ENCODE peak calls at places on chromosome 21, in six cellular contexts. A is HL-60, C is sigmoid colon, S is esophagus muscularis mucosa, F is HepG2, G is stomach. K is an unnamed sample.

GRCh38 chr21:42518626-42519025 is 5.0 kb downstream of the SLC37A1 start:
- DNase-seq in A (no peak), C (peak), S (no peak), F (no peak), G (no peak), K (no peak)

GRCh38 chr21:26776320-26777021 is 68.7 kb downstream of the ADAMTS1 start:
- DNase-seq in A (no peak), C (no peak), S (no peak), F (no peak), G (no peak), K (no peak)

GRCh38 chr21:27086630-27087029 is 119.7 kb upstream of the ADAMTS5 start:
- DNase-seq in A (no peak), C (no peak), S (no peak), F (no peak), G (no peak), K (no peak)

GRCh38 chr21:36847189-36847588 is 119.3 kb downstream of the HLCS start:
- DNase-seq in A (no peak), C (no peak), S (no peak), F (peak), G (no peak), K (no peak)

GRCh38 chr21:42027804-42028753 is 17.9 kb upstream of the ZBTB21 start:
- DNase-seq in A (no peak), C (peak), S (no peak), F (no peak), G (no peak), K (no peak)

GRCh38 chr21:27759091-27759659 is 792.3 kb upstream of the ADAMTS5 start:
- DNase-seq in A (peak), C (no peak), S (no peak), F (no peak), G (no peak), K (peak)

GRCh38 chr21:36209626-36210171 is 53.1 kb downstream of the DOP1B start:
- DNase-seq in A (peak), C (no peak), S (no peak), F (peak), G (peak), K (peak)

GRCh38 chr21:14690886-14691285 is 144.8 kb upstream of the SAMSN1 start:
- DNase-seq in A (peak), C (no peak), S (no peak), F (no peak), G (no peak), K (no peak)

GRCh38 chr21:15275615-15276228 is 210.9 kb upstream of the NRIP1 start:
- DNase-seq in A (no peak), C (no peak), S (no peak), F (no peak), G (no peak), K (no peak)

GRCh38 chr21:21436012-21436545 is 437.9 kb downstream of the NCAM2 start:
- DNase-seq in A (no peak), C (no peak), S (no peak), F (no peak), G (no peak), K (no peak)

GRCh38 chr21:42320791-42321190 is 5.6 kb upstream of the TFF3 start:
- DNase-seq in A (no peak), C (peak), S (no peak), F (no peak), G (no peak), K (no peak)

GRCh38 chr21:42644223-42645208 is 8.9 kb upstream of the PDE9A start:
- DNase-seq in A (no peak), C (no peak), S (no peak), F (no peak), G (no peak), K (no peak)

GRCh38 chr21:16198546-16198945 is 468.8 kb downstream of the USP25 start:
- DNase-seq in A (no peak), C (no peak), S (no peak), F (no peak), G (no peak), K (no peak)

GRCh38 chr21:42252778-42253340 is 33.9 kb downstream of the ABCG1 start:
- DNase-seq in A (no peak), C (no peak), S (no peak), F (no peak), G (no peak), K (peak)

GRCh38 chr21:42547001-42547905 is 33.6 kb downstream of the SLC37A1 start:
- DNase-seq in A (no peak), C (peak), S (no peak), F (no peak), G (no peak), K (no peak)

GRCh38 chr21:29322570-29322957 is 23.8 kb downstream of the BACH1 start:
- DNase-seq in A (no peak), C (no peak), S (no peak), F (no peak), G (no peak), K (no peak)

GRCh38 chr21:25660233-25660632 is 21.2 kb downstream of the JAM2 start:
- DNase-seq in A (no peak), C (no peak), S (no peak), F (no peak), G (no peak), K (no peak)

GRCh38 chr21:25283720-25284119 is 323.6 kb downstream of the MRPL39 start:
- DNase-seq in A (no peak), C (no peak), S (no peak), F (peak), G (no peak), K (no peak)

GRCh38 chr21:42288962-42289361 is 26.2 kb downstream of the TFF3 start:
- DNase-seq in A (no peak), C (no peak), S (no peak), F (no peak), G (no peak), K (no peak)

GRCh38 chr21:34864370-34865209 is 184.5 kb downstream of the RUNX1 start:
- DNase-seq in A (no peak), C (no peak), S (no peak), F (no peak), G (no peak), K (no peak)

GRCh38 chr21:39451332-39452206 is at the start of gene SH3BGR:
- DNase-seq in A (no peak), C (peak), S (no peak), F (no peak), G (no peak), K (no peak)

GRCh38 chr21:21682172-21682571 is 684.0 kb downstream of the NCAM2 start:
- DNase-seq in A (no peak), C (no peak), S (no peak), F (no peak), G (no peak), K (no peak)

GRCh38 chr21:31537872-31538576 is 121.5 kb upstream of the SOD1 start:
- DNase-seq in A (no peak), C (no peak), S (no peak), F (no peak), G (no peak), K (no peak)
- TF ChIP-seq CTCF in A (no peak), C (no peak), S (no peak), F (no peak), G (no peak), K (no peak)

DNA sequence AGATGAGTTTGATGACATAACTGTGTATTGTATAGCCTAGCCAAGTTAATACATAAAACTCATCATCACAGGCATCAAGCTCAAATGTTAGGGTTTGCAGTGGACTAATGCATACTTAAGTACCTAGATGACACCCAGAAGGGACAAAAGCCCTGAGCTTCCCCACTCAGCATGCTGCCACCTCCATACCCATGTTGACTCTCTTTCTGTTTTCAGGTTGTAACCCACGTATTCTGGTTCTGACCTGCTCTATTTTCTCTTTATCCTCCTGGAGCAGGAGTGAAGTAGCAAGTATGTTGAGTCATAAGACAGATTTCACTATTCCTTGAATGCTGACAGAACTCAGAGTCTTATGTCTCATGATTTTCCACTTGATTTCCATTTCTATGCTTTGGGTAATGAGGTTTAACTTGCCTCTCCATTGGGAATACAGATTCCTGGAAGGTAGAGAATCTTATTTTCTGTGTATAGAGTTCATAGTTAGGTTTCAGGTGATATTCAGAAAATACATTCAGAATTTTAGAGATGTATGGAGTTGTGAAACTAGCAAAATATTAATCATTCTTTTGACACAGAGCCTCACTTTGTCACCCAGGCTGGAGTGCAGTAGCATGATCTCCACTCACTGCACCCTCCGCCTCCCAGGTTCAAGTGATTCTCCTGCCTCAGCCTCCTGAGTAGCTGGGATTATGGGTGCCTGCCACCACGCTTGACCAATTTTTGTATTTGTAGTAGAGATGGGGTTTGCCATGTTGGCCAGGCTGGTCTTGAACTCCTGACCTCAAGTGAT is 122.5 kb upstream of the KCNJ15 start:
- DNase-seq in A (no peak), C (no peak), S (no peak), F (no peak), G (no peak), K (no peak)
- TF ChIP-seq POLR2AphosphoS5 in A (no peak), C (no peak), S (no peak), F (no peak), G (no peak), K (no peak)

DNA sequence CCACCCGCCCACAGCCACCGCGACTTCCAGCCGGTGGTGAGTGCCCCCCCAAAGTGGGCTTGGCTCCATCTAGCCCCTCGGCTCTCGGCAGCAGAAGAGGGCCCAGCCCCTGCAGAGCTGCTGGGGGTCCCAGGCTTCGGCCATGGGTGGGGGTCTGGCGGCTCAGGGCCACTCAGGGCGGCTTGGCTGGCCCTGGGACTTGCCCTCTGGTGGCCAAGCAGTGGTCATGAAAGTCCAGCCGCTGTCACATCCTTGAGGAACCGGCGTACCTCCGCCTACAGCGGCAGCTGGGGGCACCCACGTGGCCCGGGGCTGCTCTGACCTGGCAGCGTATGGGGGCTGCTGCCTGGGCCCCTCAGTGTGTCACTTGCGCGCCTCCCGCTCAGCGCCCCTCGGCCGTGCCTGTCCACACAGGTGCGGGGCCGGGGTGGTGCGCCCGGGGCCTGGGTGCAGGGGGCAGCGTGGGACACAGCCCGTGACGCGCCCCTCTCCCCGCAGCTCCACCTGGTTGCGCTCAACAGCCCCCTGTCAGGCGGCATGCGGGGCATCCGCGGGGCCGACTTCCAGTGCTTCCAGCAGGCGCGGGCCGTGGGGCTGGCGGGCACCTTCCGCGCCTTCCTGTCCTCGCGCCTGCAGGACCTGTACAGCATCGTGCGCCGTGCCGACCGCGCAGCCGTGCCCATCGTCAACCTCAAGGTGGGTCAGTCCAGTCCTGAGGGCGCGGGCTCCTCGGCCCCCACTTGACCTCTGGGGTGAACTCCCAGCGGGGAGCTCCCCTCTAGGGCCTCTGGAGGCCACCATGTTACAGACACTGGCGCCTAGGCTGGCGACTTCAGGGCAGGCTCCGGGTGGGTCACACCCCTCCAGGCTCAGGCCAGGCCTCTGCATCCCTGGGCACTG is 32.4 kb downstream of the SLC19A1 start:
- DNase-seq in A (no peak), C (peak), S (no peak), F (no peak), G (no peak), K (no peak)
- TF ChIP-seq CTCF in A (no peak), C (no peak), S (no peak), F (peak), G (no peak), K (no peak)

DNA sequence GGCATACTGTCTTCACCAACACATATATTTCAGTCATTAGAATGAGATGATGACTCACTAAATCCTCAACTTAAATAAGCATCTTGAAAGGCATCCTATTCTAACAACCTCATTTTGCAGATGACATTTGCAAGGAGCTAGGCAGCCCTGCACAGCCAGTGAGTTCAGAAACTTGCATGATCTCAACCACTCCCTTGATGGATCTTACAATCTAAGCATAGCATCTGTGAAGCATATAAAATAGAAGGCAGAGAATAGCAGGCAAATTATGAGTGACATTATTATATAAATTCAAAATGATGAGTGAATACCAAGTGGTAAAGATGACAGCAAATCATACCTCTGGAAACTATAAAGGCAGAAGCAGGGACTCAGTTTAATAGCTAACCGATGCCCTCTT is 31.6 kb downstream of the KRTAP20-3 start:
- DNase-seq in A (no peak), C (no peak), S (no peak), F (no peak), G (no peak), K (no peak)
- TF ChIP-seq POLR2AphosphoS5 in A (no peak), C (no peak), S (no peak), F (no peak), G (no peak), K (no peak)

DNA sequence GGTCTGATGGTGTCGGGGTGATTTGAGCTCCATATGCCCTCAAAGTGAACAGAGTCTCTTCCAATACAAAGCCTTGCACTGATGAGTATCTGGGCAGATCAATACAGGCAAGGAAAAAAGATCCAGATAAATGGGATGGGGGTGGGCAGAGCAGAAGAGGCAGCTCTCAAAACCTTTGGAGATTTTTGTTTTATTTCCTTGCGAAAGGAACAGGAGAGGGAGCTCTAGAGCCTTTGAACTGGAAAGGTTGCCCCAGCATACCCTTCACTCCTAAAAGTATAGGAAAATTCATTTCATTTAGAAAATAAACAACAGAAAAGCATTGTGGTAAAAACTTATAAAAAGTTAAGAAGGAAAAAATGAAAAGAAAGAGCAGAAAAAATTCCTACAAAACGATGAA is 31.4 kb upstream of the OLIG2 start:
- DNase-seq in A (peak), C (no peak), S (no peak), F (no peak), G (no peak), K (no peak)
- TF ChIP-seq CTCF in A (peak), C (no peak), S (no peak), F (peak), G (no peak), K (no peak)

GRCh38 chr21:43903451-43904091 is 38.5 kb downstream of the AGPAT3 start:
- DNase-seq in A (no peak), C (peak), S (no peak), F (no peak), G (peak), K (peak)
- TF ChIP-seq POLR2AphosphoS5 in A (no peak), C (no peak), S (no peak), F (no peak), G (no peak), K (no peak)

K was measured in transverse colon.